ENCODE peak calls at places on chromosomes 5 and 9, in five cellular contexts. I, Z, W, J and D are unnamed samples.

GRCh38 chr5:89313804-89314588 is 431.0 kb upstream of the MEF2C start:
- DNase-seq in W (peak; percentile 99), Z (no peak), I (peak; percentile 70), J (peak; percentile 41), D (no peak)

GRCh38 chr5:115236599-115236998 is 26.1 kb downstream of the PGGT1B start:
- DNase-seq in W (no peak), J (no peak), I (no peak), Z (no peak), D (no peak)

GRCh38 chr5:92644271-92644886 is 936.6 kb downstream of the NR2F1-AS1 start:
- DNase-seq in I (no peak), J (no peak), W (no peak), Z (peak; percentile 21), D (no peak)

GRCh38 chr9:13282998-13283397 is 3.5 kb upstream of the MPDZ start:
- DNase-seq in I (no peak), J (no peak), W (peak; percentile 61), Z (peak; percentile 26), D (no peak)

GRCh38 chr5:81817980-81818379 is 67.1 kb upstream of the SSBP2 start:
- DNase-seq in Z (no peak), J (no peak), W (no peak), I (no peak), D (no peak)

GRCh38 chr9:113523421-113524141 is 60.1 kb downstream of the RGS3 start:
- DNase-seq in Z (no peak), J (no peak), W (peak; percentile 12), I (peak; percentile 85), D (no peak)

GRCh38 chr9:131333771-131334567 is 44.4 kb downstream of the PLPP7 start:
- DNase-seq in Z (no peak), W (no peak), J (no peak), I (no peak), D (no peak)

GRCh38 chr5:11319851-11320580 is 559.0 kb upstream of the DAP start:
- DNase-seq in W (peak; percentile 66), J (no peak), Z (no peak), I (no peak), D (no peak)

GRCh38 chr5:143887901-143888648 is 76.1 kb downstream of the HMHB1 start:
- DNase-seq in J (no peak), Z (no peak), W (peak; percentile 90), I (peak; percentile 29), D (no peak)

GRCh38 chr5:137296213-137296702 is 202.9 kb downstream of the SPOCK1 start:
- DNase-seq in I (no peak), W (peak; percentile 89), Z (peak; percentile 65), J (no peak), D (no peak)

GRCh38 chr5:159017787-159018186 is 81.9 kb downstream of the EBF1 start:
- DNase-seq in W (peak; percentile 81), I (peak; percentile 72), J (no peak), Z (no peak), D (no peak)

GRCh38 chr9:29816954-29817703 is 2243.8 kb upstream of the C9orf72 start:
- DNase-seq in I (no peak), W (no peak), J (no peak), Z (no peak), D (no peak)

GRCh38 chr5:6829150-6829784 is 116.0 kb downstream of the TENT4A start:
- DNase-seq in I (no peak), W (no peak), J (no peak), Z (no peak), D (no peak)

GRCh38 chr5:96968614-96969013 is 32.7 kb downstream of the LNPEP start:
- DNase-seq in J (no peak), I (peak; percentile 45), W (no peak), Z (no peak), D (no peak)

GRCh38 chr5:177448244-177448950 is 1.8 kb downstream of the PRR7 start:
- DNase-seq in W (no peak), I (no peak), J (no peak), Z (no peak), D (no peak)

GRCh38 chr5:110757118-110757729 is 18.4 kb downstream of the SLC25A46 start:
- DNase-seq in I (peak; percentile 62), J (peak; percentile 40), W (peak; percentile 36), Z (peak; percentile 50), D (peak; percentile 22)

GRCh38 chr5:168898261-168898911 is 319.2 kb upstream of the PANK3 start:
- DNase-seq in Z (no peak), I (no peak), J (no peak), W (no peak), D (no peak)

GRCh38 chr5:82364497-82364896 is 86.3 kb upstream of the RPS23 start:
- DNase-seq in J (no peak), W (peak; percentile 62), Z (peak; percentile 48), I (peak; percentile 80), D (no peak)

GRCh38 chr9:72648324-72648723 is 126.9 kb downstream of the TMC1 start:
- DNase-seq in Z (no peak), W (no peak), J (no peak), I (no peak), D (no peak)

GRCh38 chr5:61055434-61056006 is 106.7 kb downstream of the SMIM15 start:
- DNase-seq in Z (peak; percentile 52), I (peak; percentile 66), W (peak; percentile 46), J (no peak), D (peak; percentile 73)

GRCh38 chr5:178445534-178445933 is 144.7 kb downstream of the COL23A1 start:
- DNase-seq in Z (no peak), J (no peak), I (no peak), W (no peak), D (no peak)

GRCh38 chr5:174910245-174910737 is 185.9 kb downstream of the MSX2 start:
- DNase-seq in Z (peak; percentile 78), I (peak; percentile 3), J (peak; percentile 49), W (peak; percentile 27), D (no peak)

GRCh38 chr5:126656397-126657007 is 55.8 kb downstream of the PHAX start:
- DNase-seq in J (peak; percentile 31), Z (peak; percentile 56), I (peak; percentile 47), W (peak; percentile 36), D (no peak)

GRCh38 chr5:42950466-42951168 is 89.5 kb downstream of the ANXA2R start:
- DNase-seq in I (peak; percentile 98), J (peak; percentile 97), W (peak; percentile 100), Z (no peak), D (no peak)

GRCh38 chr9:92882276-92882675 is 4.4 kb upstream of the ZNF484 start:
- DNase-seq in W (no peak), Z (no peak), J (no peak), I (no peak), D (no peak)

GRCh38 chr5:169803077-169803981 is 166.3 kb downstream of the DOCK2 start:
- DNase-seq in J (no peak), I (no peak), W (peak; percentile 100), Z (no peak), D (no peak)

DNA sequence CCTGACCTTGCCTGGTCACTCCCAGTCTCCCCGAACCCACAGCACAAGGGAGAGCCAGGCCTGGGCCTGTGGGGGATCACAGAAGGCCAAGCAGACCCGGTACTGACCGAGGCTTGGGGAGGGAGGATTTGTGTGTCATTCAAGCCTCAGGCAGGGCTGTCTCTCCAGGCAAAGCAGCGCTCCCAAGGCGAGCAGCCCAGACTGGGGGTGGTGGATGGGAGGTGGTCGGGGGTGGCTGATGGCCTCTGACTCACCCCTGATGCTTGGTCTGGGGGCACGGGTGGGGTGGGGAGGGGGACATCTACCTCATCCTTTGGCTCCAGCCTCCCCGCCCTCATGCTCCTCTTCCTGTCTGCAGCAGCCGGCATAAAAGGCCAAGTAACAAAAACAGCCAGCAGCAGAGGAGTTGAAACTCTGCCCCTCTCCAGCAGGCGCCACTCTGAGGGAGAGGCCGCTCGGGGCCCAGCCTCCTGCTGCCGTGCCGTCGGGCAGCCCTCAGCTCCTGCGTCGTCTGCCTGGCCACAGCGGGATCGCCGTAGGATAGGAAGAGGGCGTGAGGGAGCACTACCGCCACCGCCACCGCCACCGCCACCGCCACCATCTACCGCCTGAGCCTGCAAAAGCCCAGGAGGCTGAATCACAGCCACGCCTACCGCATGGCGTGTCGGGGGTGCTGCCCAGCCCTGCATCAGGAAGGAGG is 166.0 kb downstream of the OLFM1 start:
- DNase-seq in J (peak; percentile 23), I (no peak), W (no peak), Z (peak; percentile 68), D (no peak)
- H3K9me3 ChIP-seq in J (no peaks in the 10 kb centered on the region), I (no peaks in the 10 kb centered on the region), W (no peaks in the 10 kb centered on the region), Z (no peaks in the 10 kb centered on the region), D (no peaks in the 10 kb centered on the region)

GRCh38 chr5:14415516-14416074 is 166.0 kb upstream of the OTULINL start:
- DNase-seq in J (no peak), W (peak; percentile 22), I (no peak), Z (no peak), D (no peak)
- H3K36me3 ChIP-seq in J (peaks cover 16% of the 10 kb centered on the region), W (peaks cover 39% of the 10 kb centered on the region), I (peaks cover 33% of the 10 kb centered on the region), Z (no peaks in the 10 kb centered on the region), D (peaks cover 27% of the 10 kb centered on the region)

GRCh38 chr5:58334035-58334434 is 125.9 kb downstream of the PLK2 start:
- DNase-seq in J (no peak), I (no peak), W (no peak), Z (no peak), D (no peak)

GRCh38 chr5:58325950-58326500 is 133.9 kb downstream of the PLK2 start:
- DNase-seq in Z (no peak), J (no peak), W (no peak), I (peak; percentile 26), D (no peak)

GRCh38 chr5:58335518-58335917 is 124.4 kb downstream of the PLK2 start:
- DNase-seq in J (peak; percentile 10), Z (no peak), W (no peak), I (no peak), D (no peak)

GRCh38 chr5:58327289-58327688 is 132.6 kb downstream of the PLK2 start:
- DNase-seq in J (no peak), Z (no peak), W (no peak), I (no peak), D (no peak)

DNA sequence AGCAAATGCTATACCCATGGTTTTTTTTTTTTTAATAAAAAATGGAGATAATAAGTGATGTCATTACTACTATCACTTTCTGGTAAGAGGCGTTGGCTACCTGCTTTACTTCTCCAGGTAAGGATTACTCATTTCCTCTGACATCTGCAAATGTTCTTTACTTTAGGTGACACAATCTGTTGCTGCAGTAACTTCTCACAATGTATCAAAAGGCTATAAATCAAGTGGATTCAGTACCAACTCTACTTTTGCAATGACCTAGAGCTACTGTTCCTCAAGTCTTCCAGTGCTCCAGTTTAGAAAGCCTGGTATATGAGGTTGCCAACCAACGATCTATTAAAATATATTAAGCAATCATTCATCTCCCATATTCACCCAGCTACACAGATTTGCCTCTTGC is 129.1 kb downstream of the PLK2 start:
- DNase-seq in I (no peak), W (no peak), Z (no peak), J (no peak), D (no peak)
- TF ChIP-seq EZH2 in I (no peak), W (no peak), Z (no peak), J (no peak), D (no peak)

DNA sequence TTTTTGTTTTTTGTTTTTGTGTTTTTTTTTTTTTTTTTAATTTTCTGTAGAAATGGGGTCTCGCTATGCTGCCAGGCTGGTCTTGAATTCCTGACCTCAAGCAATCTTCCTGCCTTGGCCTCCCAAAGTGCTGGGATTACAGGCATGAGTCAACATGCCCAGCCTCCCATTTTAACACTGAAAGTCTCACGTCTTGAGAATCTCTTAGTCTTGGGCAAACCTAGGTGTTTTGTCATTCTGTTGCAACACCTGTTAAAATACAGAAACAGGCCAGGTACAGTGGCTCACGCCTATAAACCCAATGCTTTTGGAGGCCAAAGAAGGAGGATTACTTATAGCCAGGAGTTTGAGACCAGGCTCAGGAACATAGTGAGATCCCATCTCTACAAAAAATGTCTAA is 599.0 kb downstream of the TLR4 start:
- DNase-seq in W (no peak), I (no peak), Z (no peak), J (no peak), D (no peak)
- H3K9me3 ChIP-seq in W (no peaks in the 10 kb centered on the region), I (no peaks in the 10 kb centered on the region), Z (no peaks in the 10 kb centered on the region), J (peaks cover 16% of the 10 kb centered on the region), D (no peaks in the 10 kb centered on the region)

GRCh38 chr9:84122572-84122971 is 142.0 kb downstream of the RMI1 start:
- DNase-seq in W (no peak), J (no peak), I (no peak), Z (no peak), D (no peak)
- H3K36me3 ChIP-seq in W (no peaks in the 10 kb centered on the region), J (no peaks in the 10 kb centered on the region), I (no peaks in the 10 kb centered on the region), Z (no peaks in the 10 kb centered on the region), D (no peaks in the 10 kb centered on the region)